ENCODE peak calls at places on chromosomes 6 and 20, in nine cellular contexts. I, V, Q, K, W, H, S, A and O are unnamed samples.
A peak's percentile ranks its signal among the peaks of the same experiment; 100 is the strongest.

GRCh38 chr20:18647777-18648176 is 59.9 kb downstream of the DTD1 start:
- DNase-seq in K (no peak), V (no peak), S (no peak), H (no peak), A (no peak), W (no peak), Q (no peak), I (no peak), O (no peak)

GRCh38 chr6:156828280-156828703 is 51.1 kb downstream of the ARID1B start:
- DNase-seq in V (peak; percentile 91), I (no peak), S (no peak), Q (no peak), W (peak; percentile 94), H (no peak), K (peak; percentile 30), A (no peak), O (no peak)

GRCh38 chr20:62805711-62806382 is 1.2 kb downstream of the OGFR start:
- DNase-seq in K (peak; percentile 58), I (peak; percentile 72), Q (no peak), H (no peak), A (no peak), W (no peak), S (no peak), V (no peak), O (no peak)

GRCh38 chr20:37670426-37670825 is 23.4 kb upstream of the CTNNBL1 start:
- DNase-seq in V (no peak), I (no peak), W (peak; percentile 61), S (no peak), K (no peak), A (no peak), Q (no peak), H (no peak), O (no peak)

GRCh38 chr6:1786455-1787108 is 176.9 kb downstream of the FOXC1 start:
- DNase-seq in A (no peak), K (no peak), V (no peak), I (no peak), W (no peak), Q (no peak), S (no peak), H (no peak), O (peak; percentile 74)

GRCh38 chr6:170131351-170131750 is 159.5 kb downstream of the DLL1 start:
- DNase-seq in K (no peak), W (no peak), V (no peak), Q (no peak), H (no peak), I (no peak), A (peak; percentile 23), S (no peak), O (no peak)

GRCh38 chr6:89199571-89199970 is 17.6 kb downstream of the GABRR1 start:
- DNase-seq in K (no peak), Q (no peak), I (no peak), H (no peak), A (no peak), W (no peak), S (no peak), V (no peak), O (no peak)

GRCh38 chr20:57716893-57717292 is 7.1 kb upstream of the PMEPA1 start:
- DNase-seq in K (no peak), Q (no peak), V (no peak), H (no peak), A (no peak), S (no peak), I (no peak), W (no peak), O (no peak)

GRCh38 chr20:52494244-52494643 is 302.7 kb upstream of the ZFP64 start:
- DNase-seq in A (no peak), S (no peak), Q (no peak), W (peak; percentile 99), V (peak; percentile 98), H (no peak), K (peak; percentile 34), I (no peak), O (peak; percentile 94)

GRCh38 chr6:73739097-73739496 is 43.1 kb downstream of the CD109 start:
- DNase-seq in S (peak; percentile 64), W (peak; percentile 75), K (peak; percentile 78), A (no peak), H (peak; percentile 89), I (peak; percentile 75), V (peak; percentile 78), Q (peak; percentile 59), O (peak; percentile 79)

GRCh38 chr20:45368221-45368980 is 5.4 kb downstream of the SYS1 start:
- DNase-seq in A (peak; percentile 3), S (peak; percentile 97), Q (peak; percentile 93), V (no peak), W (no peak), H (peak; percentile 98), I (no peak), K (no peak), O (no peak)

GRCh38 chr6:88119769-88120168 is 46.4 kb downstream of the CNR1 start:
- DNase-seq in S (peak; percentile 64), I (peak; percentile 45), Q (no peak), W (peak; percentile 8), V (no peak), K (peak; percentile 52), H (peak; percentile 67), A (no peak), O (no peak)

GRCh38 chr6:154156135-154156948 is 117.3 kb downstream of the OPRM1 start:
- DNase-seq in W (peak; percentile 53), I (no peak), V (peak; percentile 45), A (peak; percentile 83), K (peak; percentile 43), Q (peak; percentile 49), H (peak; percentile 66), S (peak; percentile 28), O (peak; percentile 46)

GRCh38 chr20:341682-342081 is 5.2 kb upstream of the NRSN2 start:
- DNase-seq in Q (no peak), K (peak; percentile 42), V (peak; percentile 89), H (no peak), S (no peak), A (no peak), W (peak; percentile 88), I (no peak), O (peak; percentile 62)

GRCh38 chr6:3852391-3852790 is 3.2 kb downstream of the FAM50B start:
- DNase-seq in Q (no peak), A (no peak), S (no peak), I (no peak), V (no peak), H (no peak), W (no peak), K (no peak), O (no peak)

GRCh38 chr6:166693880-166694279 is 66.8 kb upstream of the RPS6KA2 start:
- DNase-seq in S (no peak), V (no peak), I (no peak), A (no peak), Q (no peak), K (no peak), H (no peak), W (no peak), O (no peak)

GRCh38 chr20:11344939-11345338 is 572.8 kb upstream of the BTBD3 start:
- DNase-seq in W (no peak), V (no peak), Q (no peak), I (no peak), S (no peak), A (no peak), K (no peak), H (no peak), O (no peak)

GRCh38 chr6:153076431-153076830 is 54.7 kb downstream of the RGS17 start:
- DNase-seq in K (no peak), S (no peak), V (no peak), H (no peak), Q (no peak), I (no peak), A (no peak), W (no peak), O (no peak)

GRCh38 chr6:117072781-117073180 is 192.6 kb upstream of the VGLL2 start:
- DNase-seq in I (no peak), A (peak; percentile 76), Q (no peak), S (no peak), H (no peak), K (no peak), W (no peak), V (no peak), O (no peak)

GRCh38 chr6:22157233-22157632 is 139.6 kb downstream of the PRL start:
- DNase-seq in Q (no peak), I (no peak), V (no peak), K (no peak), S (no peak), A (no peak), H (no peak), W (no peak), O (no peak)

GRCh38 chr6:33869121-33869520 is 65.3 kb upstream of the MLN start:
- DNase-seq in Q (no peak), V (no peak), I (no peak), S (no peak), W (no peak), K (no peak), A (no peak), H (no peak), O (no peak)
- H2AFZ ChIP-seq in Q (no peak overlapping the region), V (no peak overlapping the region), I (no peak overlapping the region), S (no peak overlapping the region), W (no peak overlapping the region), K (no peak overlapping the region), A (no peak overlapping the region), H (no peak overlapping the region), O (no peak overlapping the region)

DNA sequence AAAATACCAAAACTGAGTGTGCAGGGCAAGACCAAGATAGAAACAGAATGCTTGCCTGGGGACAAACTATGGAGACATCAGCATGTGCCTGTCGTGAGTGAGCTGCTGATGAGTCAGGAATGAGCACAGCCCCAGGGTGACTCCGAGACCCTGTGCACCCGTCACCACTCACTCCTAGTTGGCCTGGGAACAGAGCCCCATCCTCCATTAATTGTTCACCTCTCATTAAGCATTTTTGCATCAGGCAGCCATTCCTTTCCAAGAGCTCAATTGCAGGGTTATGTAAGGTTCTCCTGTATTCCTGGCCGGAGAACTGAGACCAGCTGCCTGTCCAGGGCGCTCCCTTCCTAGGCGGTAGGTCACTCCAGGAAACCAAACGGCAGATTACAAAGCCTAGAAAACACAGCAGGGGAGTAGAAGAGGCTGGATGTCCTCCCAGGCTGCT is 532.8 kb upstream of the JARID2 start:
- DNase-seq in W (peak; percentile 97), K (no peak), A (no peak), V (peak; percentile 91), H (no peak), S (no peak), I (no peak), Q (no peak), O (no peak)
- H2AFZ ChIP-seq in W (peak overlapping the region; percentile 49), K (no peak overlapping the region), A (no peak overlapping the region), V (peak overlapping the region; percentile 81), H (no peak overlapping the region), S (no peak overlapping the region), I (no peak overlapping the region), Q (no peak overlapping the region), O (no peak overlapping the region)

DNA sequence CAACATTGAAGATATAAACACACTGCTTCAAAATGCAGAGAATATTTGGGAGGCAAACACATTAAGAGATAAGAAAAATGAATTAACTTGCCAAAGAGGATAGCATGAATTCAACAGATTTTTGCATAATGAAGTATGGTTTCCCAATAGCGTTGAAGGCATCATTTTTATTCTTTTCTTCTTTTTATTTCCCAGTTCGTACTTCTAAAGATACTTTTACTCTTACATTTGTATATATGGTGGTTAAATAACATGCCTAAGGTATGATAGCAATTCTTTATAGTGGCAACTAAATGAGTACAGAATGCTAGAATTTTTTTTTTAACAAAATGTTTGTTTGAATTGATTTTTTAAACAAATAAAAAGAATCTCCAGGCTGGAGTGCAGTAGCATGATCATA is 473.4 kb upstream of the MARCKS start:
- DNase-seq in I (no peak), H (no peak), Q (no peak), S (no peak), K (no peak), V (peak; percentile 69), A (no peak), W (no peak), O (no peak)
- H2AFZ ChIP-seq in I (peak overlapping the region; percentile 51), H (no peak overlapping the region), Q (no peak overlapping the region), S (no peak overlapping the region), K (no peak overlapping the region), V (no peak overlapping the region), A (no peak overlapping the region), W (no peak overlapping the region), O (no peak overlapping the region)

GRCh38 chr20:19758888-19759331 is 852 bp downstream of the RIN2 start:
- DNase-seq in I (peak; percentile 52), H (peak; percentile 47), A (peak; percentile 76), W (peak; percentile 68), Q (no peak), V (no peak), S (no peak), K (peak; percentile 74), O (peak; percentile 52)
- H2AFZ ChIP-seq in I (peak overlapping the region; percentile 96), H (no peak overlapping the region), A (no peak overlapping the region), W (peak overlapping the region; percentile 93), Q (no peak overlapping the region), V (peak overlapping the region; percentile 92), S (no peak overlapping the region), K (peak overlapping the region; percentile 53), O (peak overlapping the region; percentile 91)